ENCODE peak calls at places on chromosomes 11 and 22, in four cellular contexts. P is SK-N-SH, S is HepG2, O is GM12878. G is an unnamed sample.

GRCh38 chr11:95991545-95991944 is 67.6 kb upstream of the MTMR2 start:
- DNase-seq in P (no peak), S (no peak), O (no peak), G (no peak)

GRCh38 chr11:15967966-15968365 is 388.4 kb downstream of the SOX6 start:
- DNase-seq in P (no peak), S (no peak), O (no peak), G (no peak)

GRCh38 chr22:46514592-46515207 is 22.7 kb downstream of the CELSR1 start:
- DNase-seq in P (no peak), S (no peak), O (no peak), G (peak)

GRCh38 chr11:67284811-67285540 is 4.1 kb upstream of the ANKRD13D start:
- DNase-seq in P (no peak), S (no peak), O (no peak), G (no peak)

GRCh38 chr11:132576706-132577105 is 955.6 kb downstream of the OPCML start:
- DNase-seq in P (no peak), S (no peak), O (no peak), G (peak)

GRCh38 chr22:37283393-37283937 is 1.2 kb downstream of the CYTH4 start:
- DNase-seq in P (peak), S (no peak), O (no peak), G (no peak)

GRCh38 chr22:49555526-49555925 is 272.1 kb downstream of the BRD1 start:
- DNase-seq in P (no peak), S (no peak), O (no peak), G (no peak)

GRCh38 chr22:31742115-31742514 is 7.8 kb downstream of the PRR14L start:
- DNase-seq in P (no peak), S (no peak), O (no peak), G (no peak)

GRCh38 chr11:117064275-117064674 is 34.0 kb downstream of the SIK3 start:
- DNase-seq in P (no peak), S (no peak), O (no peak), G (no peak)

GRCh38 chr11:28702450-28702790 is 594.2 kb downstream of the METTL15 start:
- DNase-seq in P (no peak), S (no peak), O (no peak), G (no peak)

GRCh38 chr11:23574149-23574548 is 713.9 kb upstream of the CCDC179 start:
- DNase-seq in P (no peak), S (no peak), O (no peak), G (no peak)

GRCh38 chr11:126282361-126282741 is 542 bp upstream of the TIRAP start:
- DNase-seq in P (peak), S (peak), O (no peak), G (no peak)

GRCh38 chr11:44557464-44557863 is 8.0 kb upstream of the CD82 start:
- DNase-seq in P (no peak), S (no peak), O (no peak), G (no peak)

GRCh38 chr11:68996376-68997123 is 15.8 kb upstream of the MRGPRD start:
- DNase-seq in P (no peak), S (no peak), O (no peak), G (no peak)

DNA sequence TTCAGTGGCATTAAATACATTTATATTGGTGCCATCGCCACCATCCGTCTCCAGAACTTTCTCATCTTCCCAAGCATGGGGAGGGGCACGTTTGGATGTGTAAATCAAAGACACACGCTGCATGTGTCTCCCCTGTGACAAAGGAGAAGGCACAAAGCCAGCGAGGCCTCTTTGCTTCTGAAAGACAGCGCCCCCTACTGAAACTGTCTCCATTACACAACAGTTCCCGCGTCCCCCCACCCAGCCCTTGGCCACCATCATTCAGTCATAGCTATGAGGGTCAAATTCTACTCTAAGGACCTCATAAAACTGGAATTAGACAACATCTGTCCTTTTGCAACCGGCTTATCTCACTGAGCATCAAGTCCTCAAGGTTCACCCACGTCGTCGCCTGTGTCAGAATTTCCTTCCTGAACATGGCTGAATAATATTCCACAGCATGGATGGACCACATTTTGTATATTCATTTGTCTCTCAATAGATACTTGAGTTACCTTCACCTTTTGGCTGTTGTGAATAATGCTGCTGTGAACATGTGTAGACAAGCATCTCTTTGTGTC is 64.8 kb downstream of the IGF2 start:
- DNase-seq in P (no peak), S (no peak), O (no peak), G (no peak)
- TF ChIP-seq RFX5 in P (no peak), S (no peak), O (no peak), G (no peak)

DNA sequence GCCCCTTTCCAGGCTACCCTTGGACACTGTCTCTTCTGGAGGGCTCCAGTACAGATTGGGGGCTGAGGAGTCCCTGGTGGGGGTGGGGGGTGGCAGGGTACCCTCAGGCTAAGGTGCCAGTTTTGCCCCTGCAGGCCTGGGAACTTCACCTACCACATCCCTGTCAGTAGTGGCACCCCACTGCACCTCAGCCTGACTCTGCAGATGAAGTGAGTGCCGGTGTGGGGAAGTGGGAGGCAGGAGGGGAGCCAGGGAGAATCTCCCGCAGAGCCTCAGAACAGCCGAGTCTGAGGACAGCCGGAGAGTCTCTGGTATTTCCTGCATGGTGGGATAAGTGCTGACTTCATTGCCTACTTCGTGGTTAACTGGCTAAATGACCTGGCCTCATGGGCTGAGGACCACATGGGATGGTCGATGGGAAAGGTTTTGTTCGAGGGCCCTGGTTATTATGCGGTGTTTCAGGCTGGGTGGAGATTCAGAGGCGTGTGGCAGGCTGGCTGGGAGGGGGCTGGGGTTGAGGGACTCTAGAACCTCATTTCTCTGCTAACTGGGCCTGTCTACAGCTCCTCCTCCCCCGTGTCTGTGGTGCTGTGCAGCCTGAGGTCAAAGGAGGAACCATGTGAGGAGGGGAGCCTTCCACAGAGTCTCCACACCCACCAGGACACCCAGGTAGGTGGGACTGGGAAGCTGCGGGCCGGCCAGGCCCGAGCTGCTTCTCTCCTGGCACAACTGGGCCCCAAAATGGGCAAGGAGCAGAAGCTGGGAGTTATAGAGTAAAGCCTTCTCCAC is 8.5 kb downstream of the TMEM258 start:
- DNase-seq in P (no peak), S (no peak), O (no peak), G (no peak)
- TF ChIP-seq PBX3 in P (no peak), S (no peak), O (no peak), G (no peak)

GRCh38 chr11:9214765-9215164 is 50.4 kb downstream of the DENND5A start:
- DNase-seq in P (no peak), S (no peak), O (no peak), G (no peak)
- TF ChIP-seq CHD2 in P (no peak), S (no peak), O (no peak), G (no peak)

GRCh38 chr11:13669544-13670488 is 1.3 kb downstream of the FAR1 start:
- DNase-seq in P (no peak), S (no peak), O (no peak), G (no peak)
- TF ChIP-seq RFX5 in P (no peak), S (no peak), O (no peak), G (no peak)

DNA sequence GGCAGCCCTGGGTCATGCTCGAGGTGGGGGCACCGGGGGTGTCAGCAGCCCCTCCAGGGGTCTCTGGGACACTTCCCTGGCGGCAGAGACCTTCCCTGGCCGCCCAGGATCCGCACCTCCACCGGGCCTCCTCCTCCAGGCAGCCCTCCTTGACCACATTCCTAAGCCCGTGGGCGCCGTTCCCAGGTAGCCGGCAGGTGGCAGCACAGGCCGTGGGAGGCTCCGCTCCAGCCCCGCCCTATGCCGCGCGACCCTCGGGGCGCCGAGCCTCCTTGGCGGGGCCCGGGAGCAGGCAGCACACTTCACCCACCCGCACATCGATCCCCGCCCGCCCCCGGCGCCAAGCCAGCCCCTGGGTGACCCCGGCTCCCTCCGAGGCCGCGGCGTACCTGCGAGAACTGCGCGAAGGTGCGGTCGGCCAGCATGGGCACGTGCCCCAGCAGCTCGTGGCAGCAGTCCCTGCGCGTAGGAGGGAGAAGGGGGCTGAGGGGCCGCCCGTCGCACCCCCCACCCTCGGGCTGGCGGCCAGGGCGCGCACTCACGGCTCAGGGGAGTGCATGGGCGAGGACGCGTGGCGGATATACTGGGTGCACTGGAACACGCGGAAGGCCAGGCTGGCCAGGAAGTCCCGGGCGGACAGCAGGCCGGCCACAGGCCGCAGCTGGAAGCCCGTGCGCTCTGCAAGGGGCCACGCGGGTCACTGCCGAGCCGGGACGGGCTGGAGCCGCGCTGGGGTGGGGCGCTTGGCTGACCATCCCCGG is 5.3 kb upstream of the INS start:
- DNase-seq in P (no peak), S (no peak), O (no peak), G (no peak)
- TF ChIP-seq PBX3 in P (no peak), S (no peak), O (no peak), G (no peak)

GRCh38 chr22:27765706-27766291 is 35.8 kb downstream of the MN1 start:
- DNase-seq in P (no peak), S (no peak), O (no peak), G (no peak)
- TF ChIP-seq CHD2 in P (no peak), S (no peak), O (no peak), G (no peak)

GRCh38 chr22:42509548-42509947 is 10.0 kb downstream of the RRP7A start:
- DNase-seq in P (no peak), S (no peak), O (no peak), G (no peak)
- TF ChIP-seq RFX5 in P (no peak), S (no peak), O (no peak), G (no peak)

GRCh38 chr11:61778357-61778886 is 14.0 kb downstream of the TMEM258 start:
- DNase-seq in P (no peak), S (no peak), O (no peak), G (no peak)

GRCh38 chr11:61775606-61776554 is 16.5 kb downstream of the TMEM258 start:
- DNase-seq in P (peak), S (no peak), O (no peak), G (no peak)

GRCh38 chr11:61775106-61775505 is 17.3 kb downstream of the TMEM258 start:
- DNase-seq in P (peak), S (no peak), O (no peak), G (no peak)

GRCh38 chr11:61777234-61778090 is 14.9 kb downstream of the TMEM258 start:
- DNase-seq in P (peak), S (no peak), O (no peak), G (no peak)

DNA sequence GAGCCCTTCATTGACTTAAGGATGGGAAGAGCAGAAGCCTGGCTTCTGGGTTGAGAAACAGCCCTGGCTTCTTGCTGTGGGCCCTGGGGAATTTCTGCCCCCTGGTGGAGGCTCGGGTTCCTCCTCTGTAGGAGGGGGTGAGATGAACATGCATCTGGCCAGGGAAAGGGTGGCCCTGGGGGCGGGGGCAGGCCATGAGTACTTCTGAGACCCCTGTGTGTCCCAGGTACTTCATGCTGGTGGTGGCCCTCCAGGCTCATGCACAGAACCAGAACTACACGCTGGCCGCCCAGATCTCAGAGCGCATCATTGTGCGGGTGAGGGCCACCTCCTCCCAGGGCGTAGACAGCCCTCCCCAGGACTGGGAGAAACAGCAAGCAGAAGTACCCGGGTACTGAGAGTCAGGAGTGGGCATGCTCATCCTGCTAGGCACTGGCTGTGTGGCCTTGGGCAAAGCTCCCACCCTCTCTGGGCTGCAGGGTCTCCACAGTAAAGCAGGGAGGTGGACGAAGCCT is 15.8 kb downstream of the TMEM258 start:
- DNase-seq in P (peak), S (peak), O (no peak), G (peak)
- TF ChIP-seq PBX3 in P (no peak), S (no peak), O (no peak), G (no peak)

G was measured in A549.